ENCODE peak calls at places on chromosome 1, in four cellular contexts. B is A549, V is prostate gland, O is tibial nerve. W is an unnamed sample.

GRCh38 chr1:214280386-214281029 is 451 bp upstream of the SMYD2 start:
- DNase-seq in B (peak), V (peak), O (no peak), W (no peak)

GRCh38 chr1:209652873-209653401 is 712 bp upstream of the LAMB3 start:
- DNase-seq in B (peak), V (peak), O (peak), W (peak)

GRCh38 chr1:246492611-246493245 is 14.4 kb downstream of the SMYD3 start:
- DNase-seq in B (peak), V (peak), O (peak), W (peak)

GRCh38 chr1:225888289-225888897 is 553 bp downstream of the LEFTY1 start:
- DNase-seq in B (no peak), V (no peak), O (no peak), W (no peak)

GRCh38 chr1:173714441-173714758 is 381 bp upstream of the KLHL20 start:
- DNase-seq in B (no peak), V (no peak), O (no peak), W (no peak)

GRCh38 chr1:16727190-16728111 is 12.9 kb upstream of the RNU1-4 start:
- DNase-seq in B (peak), V (peak), O (peak), W (peak)

GRCh38 chr1:192809286-192810252 is 730 bp downstream of the RGS2 start:
- DNase-seq in B (peak), V (no peak), O (no peak), W (peak)

GRCh38 chr1:53463961-53464899 is 5.0 kb downstream of the DMRTB1 start:
- DNase-seq in B (no peak), V (no peak), O (no peak), W (no peak)

GRCh38 chr1:204350857-204351573 is 8.7 kb downstream of the PLEKHA6 start:
- DNase-seq in B (no peak), V (no peak), O (peak), W (peak)

GRCh38 chr1:119987112-119987511 is 82.3 kb downstream of the NOTCH2 start:
- DNase-seq in B (peak), V (no peak), O (no peak), W (no peak)

GRCh38 chr1:94971491-94971924 is 44.6 kb upstream of the CNN3 start:
- DNase-seq in B (no peak), V (no peak), O (no peak), W (no peak)

GRCh38 chr1:201655910-201656669 is 117.2 kb downstream of the NAV1 start:
- DNase-seq in B (no peak), V (no peak), O (no peak), W (no peak)

GRCh38 chr1:230772457-230773395 is 25.5 kb downstream of the CAPN9 start:
- DNase-seq in B (peak), V (peak), O (no peak), W (no peak)

GRCh38 chr1:172431721-172432192 is 11.3 kb downstream of the C1orf105 start:
- DNase-seq in B (no peak), V (peak), O (no peak), W (no peak)

GRCh38 chr1:47710075-47711071 is 272.5 kb downstream of the FOXD2 start:
- DNase-seq in B (peak), V (peak), O (peak), W (peak)

GRCh38 chr1:36095760-36096405 is 7.2 kb downstream of the ADPRS start:
- DNase-seq in B (no peak), V (no peak), O (no peak), W (no peak)
- TF ChIP-seq POLR2A in B (no peak), V (no peak), O (no peak), W (no peak)

GRCh38 chr1:24555591-24556413 is at the start of gene NCMAP:
- DNase-seq in B (no peak), V (peak), O (no peak), W (no peak)
- TF ChIP-seq POLR2A in B (no peak), V (no peak), O (no peak), W (no peak)

GRCh38 chr1:24339996-24340395 is 20.8 kb downstream of the GRHL3 start:
- DNase-seq in B (no peak), V (no peak), O (no peak), W (no peak)

GRCh38 chr1:24338447-24338846 is 19.3 kb downstream of the GRHL3 start:
- DNase-seq in B (no peak), V (no peak), O (no peak), W (no peak)

GRCh38 chr1:24331961-24332673 is 13.0 kb downstream of the GRHL3 start:
- DNase-seq in B (no peak), V (no peak), O (no peak), W (no peak)

GRCh38 chr1:24337455-24337854 is 18.3 kb downstream of the GRHL3 start:
- DNase-seq in B (no peak), V (no peak), O (no peak), W (no peak)

DNA sequence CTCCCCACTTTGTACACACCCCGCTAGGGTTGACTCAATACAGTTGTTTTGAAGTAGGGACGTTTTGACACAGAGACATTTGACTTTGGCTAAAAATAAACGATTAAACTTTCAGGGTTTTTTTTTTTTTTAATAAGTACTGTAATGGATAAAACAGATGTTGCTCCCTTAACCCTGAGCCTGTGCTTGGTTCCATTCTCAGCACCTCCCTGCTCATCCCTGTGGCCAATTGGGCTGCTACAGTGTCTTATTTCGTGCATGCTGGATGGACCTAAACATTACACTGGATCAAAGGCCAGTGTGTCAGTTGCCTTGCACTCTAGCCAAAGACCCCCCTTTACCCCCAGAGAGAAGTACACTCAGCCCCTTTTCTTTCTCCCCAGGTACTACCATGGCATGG is 16.9 kb downstream of the GRHL3 start:
- DNase-seq in B (no peak), V (no peak), O (no peak), W (no peak)
- TF ChIP-seq POLR2A in B (no peak), V (no peak), O (no peak), W (no peak)

GRCh38 chr1:218587890-218588289 is 242.8 kb downstream of the TGFB2 start:
- DNase-seq in B (no peak), V (no peak), O (no peak), W (no peak)

GRCh38 chr1:218588555-218589172 is 243.5 kb downstream of the TGFB2 start:
- DNase-seq in B (no peak), V (no peak), O (no peak), W (no peak)

GRCh38 chr1:218582646-218583045 is 237.5 kb downstream of the TGFB2 start:
- DNase-seq in B (peak), V (no peak), O (no peak), W (no peak)

GRCh38 chr1:218584418-218585155 is 239.5 kb downstream of the TGFB2 start:
- DNase-seq in B (peak), V (no peak), O (no peak), W (no peak)

GRCh38 chr1:218585565-218586184 is 240.5 kb downstream of the TGFB2 start:
- DNase-seq in B (peak), V (no peak), O (no peak), W (no peak)
- TF ChIP-seq POLR2A in B (peak), V (no peak), O (no peak), W (no peak)